ENCODE peak calls at places on chromosomes 16 and 17, in ten cellular contexts. U is HFFc6, B is cardiac fibroblast, X is kidney epithelial cell, E is neural crest cell, F is stomach, R is endodermal cell, V is neural progenitor cell, M is lung, O is WTC11. I is an unnamed sample.

GRCh38 chr16:64397945-64398508 is 723.8 kb downstream of the CDH11 start:
- DNase-seq in U (peak), B (peak), X (no peak), E (no peak), F (no peak), R (no peak), V (no peak), M (no peak), O (no peak), I (no peak)

GRCh38 chr17:79619636-79620206 is 8.9 kb upstream of the RBFOX3 start:
- DNase-seq in U (no peak), B (no peak), X (no peak), E (no peak), F (no peak), R (peak), V (no peak), M (no peak), O (peak), I (peak)

GRCh38 chr17:63716426-63716825 is 16.5 kb upstream of the LIMD2 start:
- DNase-seq in U (no peak), B (no peak), X (no peak), E (no peak), F (no peak), R (no peak), V (no peak), M (no peak), O (no peak), I (no peak)

GRCh38 chr17:14091367-14091766 is 22.1 kb downstream of the COX10 start:
- DNase-seq in U (peak), B (no peak), X (no peak), E (no peak), F (no peak), R (no peak), V (no peak), M (no peak), O (no peak), I (no peak)

GRCh38 chr16:73265124-73265838 is 217.4 kb upstream of the ZFHX3 start:
- DNase-seq in U (no peak), B (no peak), X (no peak), E (no peak), F (no peak), R (peak), V (no peak), M (no peak), O (peak), I (no peak)

GRCh38 chr16:10738231-10739077 is 5.2 kb upstream of the NUBP1 start:
- DNase-seq in U (peak), B (peak), X (peak), E (no peak), F (peak), R (no peak), V (no peak), M (peak), O (no peak), I (no peak)

GRCh38 chr16:11349599-11350276 is 4.5 kb downstream of the RMI2 start:
- DNase-seq in U (peak), B (peak), X (no peak), E (no peak), F (peak), R (no peak), V (no peak), M (peak), O (no peak), I (no peak)

GRCh38 chr17:3104322-3104721 is at the start of gene OR1D2:
- DNase-seq in U (no peak), B (no peak), X (no peak), E (no peak), F (no peak), R (no peak), V (no peak), M (no peak), O (no peak), I (no peak)

GRCh38 chr16:73064227-73064995 is 16.5 kb upstream of the ZFHX3 start:
- DNase-seq in U (peak), B (peak), X (no peak), E (no peak), F (no peak), R (peak), V (no peak), M (no peak), O (peak), I (no peak)

GRCh38 chr17:12928736-12929135 is 89.1 kb downstream of the ELAC2 start:
- DNase-seq in U (no peak), B (no peak), X (peak), E (no peak), F (no peak), R (peak), V (peak), M (no peak), O (no peak), I (no peak)

GRCh38 chr16:61277849-61278248 is 758.4 kb downstream of the CDH8 start:
- DNase-seq in U (no peak), B (no peak), X (no peak), E (no peak), F (no peak), R (no peak), V (no peak), M (no peak), O (no peak), I (no peak)

GRCh38 chr17:40963838-40964237 is 2.9 kb downstream of the KRT39 start:
- DNase-seq in U (no peak), B (peak), X (no peak), E (no peak), F (no peak), R (no peak), V (no peak), M (no peak), O (no peak), I (no peak)

GRCh38 chr16:27323781-27324561 is 10.2 kb downstream of the IL4R start:
- DNase-seq in U (no peak), B (no peak), X (no peak), E (no peak), F (no peak), R (peak), V (no peak), M (no peak), O (no peak), I (no peak)

GRCh38 chr17:75067856-75068255 is 19.9 kb upstream of the SLC16A5 start:
- DNase-seq in U (no peak), B (no peak), X (no peak), E (no peak), F (no peak), R (no peak), V (no peak), M (no peak), O (no peak), I (no peak)

GRCh38 chr16:3122926-3123570 is 10.7 kb downstream of the ZNF205 start:
- DNase-seq in U (no peak), B (no peak), X (no peak), E (no peak), F (no peak), R (no peak), V (no peak), M (no peak), O (no peak), I (no peak)

GRCh38 chr17:65634533-65634932 is 73.1 kb upstream of the AXIN2 start:
- DNase-seq in U (no peak), B (peak), X (no peak), E (no peak), F (peak), R (no peak), V (no peak), M (no peak), O (no peak), I (no peak)

GRCh38 chr17:70091681-70092080 is 16.7 kb downstream of the KCNJ16 start:
- DNase-seq in U (no peak), B (no peak), X (no peak), E (no peak), F (no peak), R (no peak), V (no peak), M (no peak), O (no peak), I (no peak)

GRCh38 chr17:73589096-73589980 is 54.9 kb downstream of the SDK2 start:
- DNase-seq in U (no peak), B (no peak), X (no peak), E (no peak), F (no peak), R (peak), V (peak), M (no peak), O (no peak), I (no peak)

GRCh38 chr17:36597229-36597628 is 4.2 kb upstream of the MRM1 start:
- DNase-seq in U (no peak), B (no peak), X (no peak), E (no peak), F (no peak), R (no peak), V (no peak), M (no peak), O (no peak), I (no peak)

GRCh38 chr16:15435216-15435864 is 952 bp downstream of the BMERB1 start:
- DNase-seq in U (no peak), B (no peak), X (no peak), E (peak), F (no peak), R (peak), V (peak), M (no peak), O (peak), I (no peak)

GRCh38 chr17:37746617-37747016 is 1.8 kb upstream of the HNF1B start:
- DNase-seq in U (no peak), B (no peak), X (no peak), E (no peak), F (no peak), R (no peak), V (no peak), M (no peak), O (no peak), I (no peak)

GRCh38 chr16:82317411-82318168 is 147.6 kb upstream of the MPHOSPH6 start:
- DNase-seq in U (no peak), B (no peak), X (no peak), E (no peak), F (peak), R (no peak), V (no peak), M (no peak), O (no peak), I (no peak)

GRCh38 chr17:20970329-20970728 is 72.5 kb downstream of the USP22 start:
- DNase-seq in U (no peak), B (no peak), X (no peak), E (no peak), F (no peak), R (no peak), V (no peak), M (no peak), O (no peak), I (no peak)

GRCh38 chr16:88005968-88006367 is 54.7 kb downstream of the BANP start:
- DNase-seq in U (no peak), B (no peak), X (no peak), E (no peak), F (no peak), R (no peak), V (no peak), M (no peak), O (no peak), I (no peak)

GRCh38 chr16:88004391-88004790 is 53.2 kb downstream of the BANP start:
- DNase-seq in U (no peak), B (no peak), X (no peak), E (no peak), F (no peak), R (no peak), V (no peak), M (no peak), O (no peak), I (no peak)

GRCh38 chr16:88003736-88004135 is 52.5 kb downstream of the BANP start:
- DNase-seq in U (no peak), B (no peak), X (no peak), E (no peak), F (no peak), R (no peak), V (no peak), M (no peak), O (no peak), I (no peak)

GRCh38 chr16:88003316-88003715 is 52.1 kb downstream of the BANP start:
- DNase-seq in U (no peak), B (no peak), X (no peak), E (no peak), F (peak), R (no peak), V (no peak), M (no peak), O (no peak), I (no peak)

DNA sequence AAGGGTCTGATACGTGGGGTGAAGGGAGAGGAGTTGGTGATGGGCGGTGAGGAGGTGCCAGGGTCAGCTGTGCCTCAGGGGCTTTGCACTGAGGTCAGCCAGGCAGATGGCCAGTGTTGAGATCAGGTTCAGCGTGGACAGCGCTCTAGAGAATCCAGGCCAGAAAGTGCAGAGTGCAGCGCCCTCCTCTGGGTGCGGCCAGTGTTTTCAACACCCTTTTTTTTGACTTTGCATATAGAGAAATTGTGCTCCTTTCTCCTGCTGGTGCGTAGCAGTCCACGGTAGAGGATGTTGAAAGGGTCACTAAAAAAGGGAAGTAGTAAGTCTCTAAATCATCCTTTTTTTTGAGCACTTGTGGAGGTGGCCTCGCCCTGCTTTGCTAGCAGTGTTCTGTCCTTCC is 53.9 kb downstream of the BANP start:
- DNase-seq in U (no peak), B (no peak), X (no peak), E (no peak), F (no peak), R (peak), V (peak), M (no peak), O (peak), I (no peak)
- TF ChIP-seq CTCF in U (peak), B (peak), X (peak), E (peak), F (no peak), R (peak), V (peak), M (no peak), O (peak), I (no peak)

DNA sequence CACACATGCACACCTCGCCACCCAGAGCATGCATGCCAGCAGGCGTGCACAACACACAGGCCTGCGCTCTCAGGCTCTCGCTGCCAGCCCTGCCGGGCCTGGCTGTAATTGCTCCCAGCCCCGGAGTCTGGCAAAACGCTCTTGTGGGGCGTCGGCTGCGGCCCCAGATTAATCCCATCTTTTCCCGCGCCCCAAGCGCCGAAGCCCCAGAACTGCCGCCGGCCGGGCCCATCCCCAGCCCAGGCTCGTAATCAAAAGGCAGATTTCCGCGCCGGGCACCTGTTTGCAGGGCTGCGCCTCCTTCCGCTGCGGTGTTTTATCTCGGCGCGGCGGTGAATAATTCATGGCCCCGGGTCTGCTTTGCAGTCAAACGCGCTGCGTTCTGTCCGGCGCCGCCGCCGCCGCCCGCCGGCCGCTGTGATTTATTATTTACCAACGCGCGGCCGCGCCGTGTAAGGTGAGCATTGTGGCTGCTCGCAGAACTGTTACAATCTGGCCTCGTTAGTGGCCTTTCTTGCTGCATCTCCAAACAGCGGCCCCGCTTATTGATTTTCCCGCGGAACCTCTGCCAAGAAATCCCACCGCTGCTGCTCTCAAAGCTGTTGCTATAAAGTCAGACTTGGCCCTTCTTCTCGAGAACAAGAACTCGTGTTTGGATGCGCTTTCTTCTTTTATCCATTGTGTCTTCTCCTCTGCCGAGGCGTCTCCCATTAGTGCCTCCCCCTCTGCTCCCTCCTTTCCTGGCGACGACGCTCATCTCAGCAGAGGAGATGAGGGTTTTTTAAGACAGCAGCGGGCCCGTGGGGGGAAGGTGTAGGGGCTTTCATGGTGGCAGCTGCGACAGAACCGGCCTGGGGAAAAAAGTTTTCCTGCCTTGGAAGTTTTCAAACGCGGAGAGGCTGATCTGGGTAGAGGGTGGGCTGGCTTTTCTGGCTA is 126.2 kb downstream of the IRX5 start:
- DNase-seq in U (no peak), B (no peak), X (no peak), E (peak), F (no peak), R (peak), V (peak), M (no peak), O (peak), I (no peak)
- TF ChIP-seq CTCF in U (no peak), B (no peak), X (no peak), E (peak), F (no peak), R (peak), V (peak), M (no peak), O (no peak), I (no peak)

DNA sequence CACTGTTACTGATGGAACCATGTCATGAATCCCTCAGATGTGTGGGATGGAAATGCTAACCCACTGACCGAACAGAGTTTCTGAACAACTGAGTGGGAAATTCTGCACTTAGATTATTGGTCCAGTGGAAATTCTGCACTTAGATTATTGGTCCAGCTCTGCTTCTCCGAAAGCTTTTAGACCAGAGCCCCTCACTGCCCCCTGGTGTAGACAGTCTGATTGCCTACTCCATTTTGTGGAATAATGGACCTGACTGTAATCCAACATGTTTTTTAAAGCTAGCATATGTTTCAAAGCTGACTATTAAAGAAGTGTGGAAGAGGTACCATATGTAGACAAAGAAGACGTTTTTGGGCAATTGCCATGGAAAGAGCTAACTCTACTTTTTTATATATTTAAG is 50.3 kb upstream of the TBX2 start:
- DNase-seq in U (no peak), B (no peak), X (no peak), E (no peak), F (no peak), R (peak), V (no peak), M (no peak), O (no peak), I (no peak)
- TF ChIP-seq CTCF in U (peak), B (peak), X (no peak), E (peak), F (no peak), R (peak), V (peak), M (no peak), O (peak), I (peak)

DNA sequence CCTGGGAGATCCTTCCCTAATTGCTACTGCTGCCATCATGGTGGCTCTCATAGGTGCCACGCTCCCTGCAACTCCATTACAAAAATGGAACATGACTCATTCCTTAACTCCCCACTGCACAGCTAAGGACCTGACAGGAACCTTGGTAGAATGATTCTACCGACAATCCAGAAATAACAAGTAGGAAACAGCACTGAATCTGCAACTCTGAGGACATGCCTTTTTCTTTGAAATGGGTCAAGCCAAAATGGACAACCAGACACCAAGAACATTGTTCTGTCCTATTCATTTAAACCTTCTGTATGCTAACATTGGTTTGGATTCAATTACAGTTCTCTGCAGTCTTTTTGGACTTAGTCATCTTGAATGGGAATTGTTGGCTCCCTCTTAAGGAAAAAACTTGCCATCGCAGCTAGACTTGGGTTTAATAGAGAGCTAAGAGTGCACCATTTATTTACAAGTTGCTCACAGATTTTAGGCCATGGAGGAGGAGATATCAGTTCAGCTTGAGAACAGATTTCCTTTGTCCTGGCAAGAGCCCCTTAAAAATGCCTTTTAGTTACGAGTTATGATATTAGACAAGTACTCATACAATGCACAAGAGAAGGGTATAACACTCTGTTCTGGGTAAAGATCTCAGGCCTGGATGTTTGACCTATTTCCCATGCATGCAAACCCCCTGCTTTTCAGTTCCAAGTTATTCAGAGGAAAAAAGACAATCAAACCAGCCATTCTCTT is 20.9 kb upstream of the NSRP1 start:
- DNase-seq in U (peak), B (peak), X (peak), E (peak), F (no peak), R (peak), V (peak), M (no peak), O (no peak), I (no peak)
- TF ChIP-seq CTCF in U (peak), B (peak), X (peak), E (peak), F (peak), R (peak), V (peak), M (no peak), O (peak), I (peak)